ENCODE peak calls at places on chromosome 19, in nine cellular contexts. One of them, this sample, is unnamed.

GRCh38 chr19:51161266-51161665 is 19.2 kb downstream of the SIGLEC7 start:
- DNase-seq in tibial nerve: no peak
- DNase-seq in midbrain: no peak
- DNase-seq in T-cell: no peak
- DNase-seq in NCI-H1930: no peak
- DNase-seq in choroid plexus epithelial cell: no peak
- DNase-seq in ELF-1: no peak
- DNase-seq in neural progenitor cell: no peak
- DNase-seq in psoas muscle: no peak
- DNase-seq in this sample: no peak

GRCh38 chr19:18408053-18408476 is 10.6 kb upstream of the LRRC25 start:
- DNase-seq in midbrain: no peak
- DNase-seq in NCI-H1930: no peak
- DNase-seq in psoas muscle: peak
- DNase-seq in ELF-1: peak
- DNase-seq in neural progenitor cell: peak
- DNase-seq in T-cell: no peak
- DNase-seq in choroid plexus epithelial cell: no peak
- DNase-seq in tibial nerve: no peak
- DNase-seq in this sample: peak

GRCh38 chr19:45160870-45161714 is at the start of gene NKPD1:
- DNase-seq in tibial nerve: no peak
- DNase-seq in neural progenitor cell: no peak
- DNase-seq in ELF-1: peak
- DNase-seq in T-cell: no peak
- DNase-seq in choroid plexus epithelial cell: no peak
- DNase-seq in midbrain: no peak
- DNase-seq in NCI-H1930: no peak
- DNase-seq in psoas muscle: no peak
- DNase-seq in this sample: no peak

GRCh38 chr19:55289117-55289796 is 5.5 kb downstream of the BRSK1 start:
- DNase-seq in midbrain: no peak
- DNase-seq in ELF-1: peak
- DNase-seq in T-cell: no peak
- DNase-seq in neural progenitor cell: no peak
- DNase-seq in choroid plexus epithelial cell: no peak
- DNase-seq in tibial nerve: no peak
- DNase-seq in NCI-H1930: no peak
- DNase-seq in psoas muscle: no peak
- DNase-seq in this sample: no peak

GRCh38 chr19:33802001-33802400 is 5.3 kb downstream of the KCTD15 start:
- DNase-seq in choroid plexus epithelial cell: no peak
- DNase-seq in NCI-H1930: no peak
- DNase-seq in ELF-1: no peak
- DNase-seq in T-cell: no peak
- DNase-seq in midbrain: no peak
- DNase-seq in psoas muscle: no peak
- DNase-seq in neural progenitor cell: no peak
- DNase-seq in tibial nerve: no peak
- DNase-seq in this sample: no peak

GRCh38 chr19:54254195-54254906 is 2.7 kb downstream of the LILRB5 start:
- DNase-seq in midbrain: no peak
- DNase-seq in tibial nerve: no peak
- DNase-seq in neural progenitor cell: no peak
- DNase-seq in psoas muscle: no peak
- DNase-seq in T-cell: no peak
- DNase-seq in NCI-H1930: no peak
- DNase-seq in ELF-1: no peak
- DNase-seq in choroid plexus epithelial cell: no peak
- DNase-seq in this sample: no peak

GRCh38 chr19:46733693-46734240 is 12.1 kb upstream of the FKRP start:
- DNase-seq in psoas muscle: no peak
- DNase-seq in choroid plexus epithelial cell: no peak
- DNase-seq in ELF-1: no peak
- DNase-seq in neural progenitor cell: no peak
- DNase-seq in midbrain: no peak
- DNase-seq in T-cell: no peak
- DNase-seq in tibial nerve: no peak
- DNase-seq in NCI-H1930: no peak
- DNase-seq in this sample: no peak

GRCh38 chr19:53868091-53868891 is 608 bp downstream of the MYADM start:
- DNase-seq in T-cell: no peak
- DNase-seq in psoas muscle: peak
- DNase-seq in tibial nerve: no peak
- DNase-seq in neural progenitor cell: peak
- DNase-seq in ELF-1: peak
- DNase-seq in NCI-H1930: no peak
- DNase-seq in choroid plexus epithelial cell: peak
- DNase-seq in midbrain: no peak
- DNase-seq in this sample: peak

GRCh38 chr19:39065928-39066327 is 18.2 kb upstream of the ACP7 start:
- DNase-seq in NCI-H1930: no peak
- DNase-seq in ELF-1: no peak
- DNase-seq in neural progenitor cell: no peak
- DNase-seq in midbrain: no peak
- DNase-seq in choroid plexus epithelial cell: no peak
- DNase-seq in psoas muscle: no peak
- DNase-seq in tibial nerve: no peak
- DNase-seq in T-cell: no peak
- DNase-seq in this sample: no peak

GRCh38 chr19:47619763-47620162 is 10.8 kb downstream of the BICRA start:
- DNase-seq in ELF-1: peak
- DNase-seq in NCI-H1930: no peak
- DNase-seq in psoas muscle: no peak
- DNase-seq in choroid plexus epithelial cell: peak
- DNase-seq in neural progenitor cell: peak
- DNase-seq in T-cell: no peak
- DNase-seq in midbrain: no peak
- DNase-seq in tibial nerve: no peak
- DNase-seq in this sample: no peak